ENCODE peak calls at places on chromosomes 16 and 17, in ten cellular contexts. X, C, U, L, Z, B, E, I, Q and W are unnamed samples.

GRCh38 chr17:7445011-7445927 is at the start of gene CHRNB1:
- DNase-seq in E (peak), C (no peak), L (peak), B (no peak), X (peak), Z (peak), U (peak), Q (no peak), I (peak), W (peak)

GRCh38 chr16:68324336-68324735 is 13.5 kb downstream of the PRMT7 start:
- DNase-seq in Z (no peak), C (no peak), Q (no peak), X (no peak), U (no peak), I (no peak), L (no peak), B (no peak), E (no peak), W (no peak)

GRCh38 chr16:84451781-84452180 is 52.7 kb downstream of the MEAK7 start:
- DNase-seq in U (no peak), I (no peak), C (no peak), L (no peak), B (no peak), Z (no peak), E (no peak), Q (no peak), X (no peak), W (no peak)

GRCh38 chr17:1712271-1712670 is 2.1 kb upstream of the TLCD2 start:
- DNase-seq in I (no peak), C (no peak), Q (no peak), B (no peak), X (no peak), E (no peak), U (no peak), Z (no peak), L (no peak), W (no peak)

GRCh38 chr17:62351176-62351575 is 29.2 kb upstream of the EFCAB3 start:
- DNase-seq in Q (no peak), C (no peak), U (no peak), B (no peak), X (no peak), I (no peak), Z (no peak), E (no peak), L (no peak), W (no peak)

GRCh38 chr16:78434401-78434800 is 334.9 kb downstream of the WWOX start:
- DNase-seq in I (no peak), C (no peak), X (no peak), E (no peak), U (no peak), L (no peak), B (no peak), Z (no peak), Q (no peak), W (no peak)

GRCh38 chr16:16861546-16861945 is 482.6 kb downstream of the NPIPA7 start:
- DNase-seq in L (peak), E (peak), Q (no peak), Z (peak), B (peak), C (peak), I (peak), U (no peak), X (peak), W (peak)

GRCh38 chr16:79008036-79008868 is 592.3 kb downstream of the MAF start:
- DNase-seq in C (no peak), X (no peak), I (no peak), U (no peak), B (no peak), Z (no peak), Q (no peak), L (no peak), E (no peak), W (no peak)

GRCh38 chr16:9258423-9259051 is 167.1 kb downstream of the HAPSTR1 start:
- DNase-seq in U (no peak), B (peak), E (peak), Z (peak), X (peak), Q (no peak), I (peak), C (peak), L (peak), W (peak)

GRCh38 chr17:82598256-82599011 is 49.8 kb downstream of the WDR45B start:
- DNase-seq in I (no peak), C (peak), Q (no peak), X (peak), U (no peak), B (no peak), Z (no peak), E (peak), L (no peak), W (no peak)

GRCh38 chr17:78168906-78169793 is 769 bp downstream of the SYNGR2 start:
- DNase-seq in X (peak), C (peak), B (peak), E (peak), Q (no peak), I (peak), Z (peak), L (peak), U (peak), W (peak)

GRCh38 chr16:57007530-57007929 is 18.2 kb downstream of the NLRC5 start:
- DNase-seq in X (no peak), U (no peak), E (no peak), I (no peak), B (no peak), L (no peak), Q (no peak), C (no peak), Z (no peak), W (no peak)

GRCh38 chr16:81578636-81579413 is 134.2 kb downstream of the CMIP start:
- DNase-seq in Z (no peak), I (no peak), X (no peak), L (no peak), E (no peak), U (no peak), Q (no peak), B (no peak), C (no peak), W (no peak)

GRCh38 chr16:55494994-55495421 is 13.9 kb upstream of the LPCAT2 start:
- DNase-seq in Z (peak), E (peak), L (no peak), C (peak), I (peak), X (peak), Q (peak), B (no peak), U (no peak), W (peak)

GRCh38 chr16:56357291-56357764 is 68.0 kb downstream of the AMFR start:
- DNase-seq in C (peak), L (no peak), I (no peak), E (peak), B (no peak), X (peak), U (peak), Z (no peak), Q (no peak), W (peak)

GRCh38 chr16:89004209-89004831 is 27.3 kb upstream of the CBFA2T3 start:
- DNase-seq in B (no peak), Z (no peak), U (peak), L (no peak), E (no peak), C (no peak), Q (no peak), I (no peak), X (no peak), W (no peak)

GRCh38 chr17:4833178-4833940 is at the start of gene MINK1:
- DNase-seq in C (peak), L (peak), E (peak), Q (peak), Z (peak), U (peak), I (peak), X (peak), B (peak), W (peak)

GRCh38 chr16:88616320-88616719 is 22.1 kb upstream of the IL17C start:
- DNase-seq in U (no peak), X (no peak), L (no peak), Z (no peak), E (no peak), B (no peak), Q (no peak), C (no peak), I (no peak), W (no peak)

GRCh38 chr17:74901353-74902145 is 8.1 kb upstream of the FADS6 start:
- DNase-seq in X (no peak), C (no peak), Z (no peak), I (no peak), U (no peak), E (no peak), L (no peak), B (no peak), Q (no peak), W (no peak)

GRCh38 chr17:7237761-7238417 is 1.4 kb downstream of the PHF23 start:
- DNase-seq in E (peak), Q (no peak), U (peak), C (peak), B (peak), Z (peak), L (peak), X (peak), I (no peak), W (no peak)

GRCh38 chr16:4915226-4915761 is 21.7 kb downstream of the PPL start:
- DNase-seq in B (no peak), U (no peak), X (peak), I (no peak), Q (peak), L (no peak), E (peak), C (peak), Z (no peak), W (no peak)

GRCh38 chr17:9140550-9141422 is 119.5 kb downstream of the NTN1 start:
- DNase-seq in I (no peak), C (no peak), Q (no peak), E (no peak), L (no peak), U (no peak), X (peak), Z (no peak), B (no peak), W (no peak)

GRCh38 chr17:21001813-21002221 is 41.0 kb downstream of the USP22 start:
- DNase-seq in L (no peak), B (no peak), U (no peak), Q (no peak), X (no peak), E (no peak), C (no peak), I (peak), Z (no peak), W (no peak)

GRCh38 chr16:29760567-29761279 is 14.9 kb upstream of the C16orf54 start:
- DNase-seq in C (no peak), Q (no peak), X (no peak), B (no peak), L (no peak), Z (no peak), U (no peak), I (no peak), E (no peak), W (no peak)

GRCh38 chr17:75683467-75684041 is 16.4 kb downstream of the SAP30BP start:
- DNase-seq in U (no peak), X (peak), C (peak), B (no peak), I (no peak), Z (peak), L (no peak), E (peak), Q (no peak), W (no peak)

GRCh38 chr16:21084631-21085235 is 65.9 kb downstream of the DNAH3 start:
- DNase-seq in I (no peak), U (no peak), L (no peak), Q (no peak), Z (no peak), B (no peak), E (no peak), C (no peak), X (no peak), W (no peak)

GRCh38 chr16:23965137-23965733 is 129.5 kb downstream of the PRKCB start:
- DNase-seq in X (no peak), C (no peak), Z (no peak), Q (no peak), L (no peak), I (no peak), B (no peak), U (no peak), E (no peak), W (no peak)

GRCh38 chr17:61235821-61236197 is 163.8 kb upstream of the TBX2 start:
- DNase-seq in U (no peak), Z (no peak), I (peak), X (peak), C (peak), E (peak), Q (no peak), L (no peak), B (no peak), W (peak)

GRCh38 chr16:79628501-79628975 is 28.0 kb upstream of the MAF start:
- DNase-seq in L (no peak), Q (peak), U (no peak), B (no peak), Z (no peak), I (no peak), C (peak), E (peak), X (peak), W (no peak)

GRCh38 chr17:45834471-45835396 is 9.9 kb upstream of the SPPL2C start:
- DNase-seq in I (no peak), E (no peak), C (no peak), L (no peak), B (no peak), U (no peak), X (no peak), Z (peak), Q (no peak), W (peak)

GRCh38 chr17:31424944-31425582 is 33.6 kb downstream of the RAB11FIP4 start:
- DNase-seq in X (peak), C (peak), Z (no peak), I (no peak), L (no peak), E (no peak), Q (no peak), B (no peak), U (peak), W (no peak)

GRCh38 chr17:58528443-58528842 is 14.0 kb upstream of the MTMR4 start:
- DNase-seq in I (no peak), X (no peak), Z (no peak), B (no peak), C (no peak), U (no peak), Q (no peak), E (no peak), L (no peak), W (no peak)